ENCODE peak calls at places on chromosomes 11 and 22, in four cellular contexts. One of them, this sample, is unnamed. For H3K79me2, the result is how much of the 10 kb centered on the place peaks cover.

GRCh38 chr11:92480519-92480918 is 255.9 kb downstream of the FAT3 start:
- DNase-seq in mesendoderm: no peak
- DNase-seq in HCT116: no peak
- DNase-seq in PC-9: no peak
- DNase-seq in this sample: peak

GRCh38 chr11:19957301-19957985 is 202.8 kb downstream of the DBX1 start:
- DNase-seq in mesendoderm: no peak
- DNase-seq in HCT116: no peak
- DNase-seq in PC-9: no peak
- DNase-seq in this sample: peak

GRCh38 chr11:46649180-46649738 is 31.9 kb downstream of the ATG13 start:
- DNase-seq in PC-9: no peak
- DNase-seq in HCT116: no peak
- DNase-seq in mesendoderm: peak
- DNase-seq in this sample: peak

GRCh38 chr22:37471721-37472417 is 14.3 kb downstream of the MFNG start:
- DNase-seq in HCT116: no peak
- DNase-seq in PC-9: no peak
- DNase-seq in mesendoderm: no peak
- DNase-seq in this sample: no peak

GRCh38 chr11:134261626-134262488 is 8.5 kb downstream of the ACAD8 start:
- DNase-seq in HCT116: peak
- DNase-seq in PC-9: no peak
- DNase-seq in mesendoderm: peak
- DNase-seq in this sample: no peak

GRCh38 chr22:17964647-17965046 is 59.7 kb downstream of the MICAL3 start:
- DNase-seq in PC-9: no peak
- DNase-seq in HCT116: no peak
- DNase-seq in mesendoderm: no peak
- DNase-seq in this sample: no peak

GRCh38 chr11:68347841-68348240 is 35.5 kb downstream of the LRP5 start:
- DNase-seq in HCT116: no peak
- DNase-seq in PC-9: no peak
- DNase-seq in mesendoderm: no peak
- DNase-seq in this sample: no peak

GRCh38 chr22:17706947-17707346 is 67.3 kb downstream of the BID start:
- DNase-seq in PC-9: no peak
- DNase-seq in mesendoderm: no peak
- DNase-seq in HCT116: no peak
- DNase-seq in this sample: no peak

GRCh38 chr11:118128821-118129474 is 23.7 kb downstream of the SCN4B start:
- DNase-seq in PC-9: no peak
- DNase-seq in mesendoderm: no peak
- DNase-seq in HCT116: no peak
- DNase-seq in this sample: no peak

GRCh38 chr11:10727259-10727851 is 23.7 kb upstream of the CTR9 start:
- DNase-seq in mesendoderm: no peak
- DNase-seq in PC-9: no peak
- DNase-seq in HCT116: no peak
- DNase-seq in this sample: peak

GRCh38 chr22:38261478-38261803 is 11.4 kb downstream of the TMEM184B start:
- DNase-seq in PC-9: no peak
- DNase-seq in HCT116: no peak
- DNase-seq in mesendoderm: no peak
- DNase-seq in this sample: no peak

GRCh38 chr11:44865866-44866272 is 84.8 kb downstream of the TP53I11 start:
- DNase-seq in PC-9: no peak
- DNase-seq in HCT116: no peak
- DNase-seq in mesendoderm: no peak
- DNase-seq in this sample: no peak

GRCh38 chr11:117081908-117082307 is 16.3 kb downstream of the SIK3 start:
- DNase-seq in mesendoderm: no peak
- DNase-seq in PC-9: peak
- DNase-seq in HCT116: no peak
- DNase-seq in this sample: no peak
- H3K79me2 ChIP-seq in mesendoderm: under half
- H3K79me2 ChIP-seq in PC-9: half or more
- H3K79me2 ChIP-seq in HCT116: half or more
- H3K79me2 ChIP-seq in this sample: under half

GRCh38 chr11:12122083-12122482 is 11.7 kb downstream of the MICAL2 start:
- DNase-seq in mesendoderm: peak
- DNase-seq in HCT116: peak
- DNase-seq in PC-9: no peak
- DNase-seq in this sample: no peak
- H3K79me2 ChIP-seq in mesendoderm: under half
- H3K79me2 ChIP-seq in HCT116: under half
- H3K79me2 ChIP-seq in PC-9: half or more
- H3K79me2 ChIP-seq in this sample: half or more

GRCh38 chr11:65855927-65856363 is 2.0 kb downstream of the CFL1 start:
- DNase-seq in HCT116: no peak
- DNase-seq in PC-9: peak
- DNase-seq in mesendoderm: no peak
- DNase-seq in this sample: no peak
- H3K79me2 ChIP-seq in HCT116: under half
- H3K79me2 ChIP-seq in PC-9: under half
- H3K79me2 ChIP-seq in mesendoderm: under half
- H3K79me2 ChIP-seq in this sample: half or more

DNA sequence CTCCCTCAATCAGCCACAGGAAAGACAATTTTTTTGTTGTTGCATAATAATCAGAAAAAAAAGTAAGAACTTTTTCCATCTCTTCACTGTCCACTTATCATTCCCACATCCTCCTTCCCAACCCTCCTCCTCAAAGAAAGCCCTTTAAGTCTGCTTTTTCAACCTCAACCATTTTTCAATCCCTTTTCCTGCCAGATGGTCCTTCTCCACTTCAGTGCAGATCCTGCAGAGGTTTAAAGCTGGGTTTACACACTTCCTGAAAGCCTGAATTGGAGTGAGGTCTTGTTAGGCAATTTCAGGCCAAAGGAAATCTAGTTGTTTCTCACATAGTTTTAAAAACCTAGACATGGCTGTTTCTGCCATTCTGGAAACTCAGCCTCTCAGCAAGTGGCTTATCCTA is 78.3 kb downstream of the RPL27A start:
- DNase-seq in PC-9: no peak
- DNase-seq in HCT116: no peak
- DNase-seq in mesendoderm: no peak
- DNase-seq in this sample: peak
- H3K79me2 ChIP-seq in PC-9: under half
- H3K79me2 ChIP-seq in HCT116: under half
- H3K79me2 ChIP-seq in mesendoderm: under half
- H3K79me2 ChIP-seq in this sample: under half

GRCh38 chr11:28110108-28110838 is 2.1 kb downstream of the METTL15 start:
- DNase-seq in PC-9: peak
- DNase-seq in HCT116: peak
- DNase-seq in mesendoderm: peak
- DNase-seq in this sample: peak
- H3K79me2 ChIP-seq in PC-9: half or more
- H3K79me2 ChIP-seq in HCT116: half or more
- H3K79me2 ChIP-seq in mesendoderm: under half
- H3K79me2 ChIP-seq in this sample: half or more

GRCh38 chr11:119724956-119725355 is 4.0 kb downstream of the NECTIN1 start:
- DNase-seq in PC-9: no peak
- DNase-seq in mesendoderm: no peak
- DNase-seq in HCT116: no peak
- DNase-seq in this sample: no peak
- H3K79me2 ChIP-seq in PC-9: under half
- H3K79me2 ChIP-seq in mesendoderm: half or more
- H3K79me2 ChIP-seq in HCT116: half or more
- H3K79me2 ChIP-seq in this sample: under half